ENCODE peak calls at places on chromosome 6, in four cellular contexts. E is upper lobe of left lung, M is fibroblast of lung, T is spleen. A is an unnamed sample.

GRCh38 chr6:132007474-132008190 is 56.5 kb upstream of the CCN2 start:
- DNase-seq in E (no peak), M (peak), T (no peak), A (no peak)

GRCh38 chr6:139446768-139447167 is 72.3 kb upstream of the CITED2 start:
- DNase-seq in T (no peak), M (no peak), E (no peak), A (no peak)

GRCh38 chr6:165988757-165989456 is 178.7 kb downstream of the TBXT start:
- DNase-seq in M (no peak), T (no peak), E (peak), A (no peak)

GRCh38 chr6:73579851-73580246 is 59.0 kb upstream of the EEF1A1 start:
- DNase-seq in M (peak), E (no peak), T (no peak), A (peak)

GRCh38 chr6:47787620-47788497 is 6.0 kb downstream of the OPN5 start:
- DNase-seq in T (peak), M (peak), E (peak), A (peak)

GRCh38 chr6:156585859-156586258 is 191.3 kb upstream of the ARID1B start:
- DNase-seq in M (no peak), E (no peak), T (no peak), A (no peak)

GRCh38 chr6:80454197-80454596 is 347.7 kb downstream of the BCKDHB start:
- DNase-seq in E (no peak), M (peak), T (no peak), A (peak)

GRCh38 chr6:163646133-163646532 is 231.6 kb downstream of the QKI start:
- DNase-seq in T (no peak), M (peak), E (no peak), A (no peak)

GRCh38 chr6:99606670-99607415 is at the start of gene PRDM13:
- DNase-seq in T (no peak), E (peak), M (no peak), A (no peak)

DNA sequence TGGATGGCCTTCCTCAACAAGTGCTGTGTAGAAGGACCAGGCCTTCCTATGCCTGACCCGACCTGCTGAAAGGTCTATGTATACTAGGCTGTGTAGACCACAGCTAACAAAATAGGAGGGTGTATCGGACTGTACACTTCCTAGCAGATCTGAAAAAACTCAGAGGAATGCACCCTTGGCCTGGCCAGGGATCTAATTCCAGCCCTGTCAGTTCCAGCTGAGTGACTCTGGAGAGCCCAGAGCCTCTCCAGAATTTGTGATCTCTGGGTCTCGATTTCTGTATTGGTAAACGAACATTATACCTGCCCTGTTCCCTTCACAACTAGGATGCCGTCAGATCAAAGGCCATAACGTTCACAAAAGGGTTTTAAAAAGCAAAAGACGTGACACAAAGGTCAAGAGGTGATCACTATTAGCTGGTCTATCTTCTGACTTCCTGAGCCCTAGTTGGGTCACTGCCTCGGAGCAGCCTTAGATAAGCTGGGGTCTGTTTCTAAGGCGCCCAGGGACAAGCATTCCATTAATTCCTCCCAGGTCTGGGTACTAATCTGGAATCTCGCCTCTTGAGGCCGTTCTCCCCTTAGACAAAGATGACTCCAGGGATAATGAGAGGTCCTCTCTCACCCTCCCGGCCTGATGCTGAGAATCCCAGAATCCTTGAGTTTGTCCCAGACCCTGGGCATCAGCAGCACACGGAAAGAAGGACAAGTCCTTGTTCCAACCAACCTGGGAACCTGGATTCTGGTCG is 13.9 kb downstream of the MTCH1 start:
- DNase-seq in T (no peak), M (no peak), E (no peak), A (no peak)
- H3K27ac ChIP-seq in T (no peak), M (no peak), E (peak), A (peak)

GRCh38 chr6:116011520-116011919 is 49.2 kb downstream of the FRK start:
- DNase-seq in E (no peak), T (no peak), M (no peak), A (peak)

GRCh38 chr6:116012471-116012949 is 48.2 kb downstream of the FRK start:
- DNase-seq in E (no peak), T (no peak), M (peak), A (no peak)

GRCh38 chr6:116012966-116013365 is 47.7 kb downstream of the FRK start:
- DNase-seq in E (no peak), T (no peak), M (peak), A (peak)

GRCh38 chr6:116010400-116011095 is 50.1 kb downstream of the FRK start:
- DNase-seq in T (peak), M (peak), E (no peak), A (peak)

GRCh38 chr6:116011096-116011401 is 49.6 kb downstream of the FRK start:
- DNase-seq in E (no peak), T (no peak), M (no peak), A (no peak)
- TF ChIP-seq CTCF in E (no peak), T (no peak), M (no peak), A (peak)

DNA sequence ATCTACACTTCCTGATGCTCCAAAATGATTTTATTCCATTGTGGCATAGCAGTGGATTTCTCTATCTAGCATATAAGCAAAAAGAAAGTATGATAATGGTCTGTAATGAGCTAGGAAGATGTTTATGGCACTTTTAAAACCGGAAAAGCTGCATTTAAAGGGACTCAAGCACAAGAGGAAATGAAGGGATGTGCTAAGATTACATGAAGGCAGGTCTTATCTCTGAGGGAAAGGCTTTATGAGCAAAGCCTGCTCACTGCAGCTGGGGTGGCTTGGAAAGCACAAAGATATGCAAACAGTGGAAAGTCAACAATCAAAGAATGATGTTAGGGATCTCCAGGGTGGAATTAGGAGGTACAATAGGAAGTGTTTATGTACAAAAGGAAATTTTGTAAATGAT is 138.2 kb downstream of the TENT5A start:
- DNase-seq in T (no peak), E (no peak), M (peak), A (no peak)
- H3K27ac ChIP-seq in T (no peak), E (no peak), M (peak), A (no peak)

GRCh38 chr6:151322570-151322969 is 68.8 kb downstream of the ZBTB2 start:
- DNase-seq in M (no peak), T (no peak), E (peak), A (no peak)

GRCh38 chr6:151321438-151321837 is 69.9 kb downstream of the ZBTB2 start:
- DNase-seq in E (no peak), M (no peak), T (no peak), A (no peak)

GRCh38 chr6:151320140-151320539 is 71.2 kb downstream of the ZBTB2 start:
- DNase-seq in M (no peak), T (no peak), E (no peak), A (no peak)

GRCh38 chr6:151317206-151317994 is 74.0 kb downstream of the ZBTB2 start:
- DNase-seq in M (peak), E (no peak), T (no peak), A (peak)

GRCh38 chr6:151317995-151318365 is 73.4 kb downstream of the ZBTB2 start:
- DNase-seq in T (no peak), E (no peak), M (no peak), A (no peak)
- TF ChIP-seq CTCF in T (no peak), E (no peak), M (no peak), A (no peak)